ENCODE peak calls at places on chromosomes 6 and 20, in seven cellular contexts. C is GM23338, B is MM.1S, K is PC-3, N is neural progenitor cell, A is SK-N-SH, J is hepatocyte. V is an unnamed sample.
A peak's percentile ranks its signal among the peaks of the same experiment; 100 is the strongest.

GRCh38 chr6:149012040-149012545 is 265.3 kb downstream of the UST start:
- DNase-seq in K (peak; percentile 98), C (no peak), N (no peak), J (peak; percentile 82), A (no peak), B (no peak), V (no peak)

GRCh38 chr20:6473197-6473596 is 294.3 kb upstream of the BMP2 start:
- DNase-seq in J (no peak), B (no peak), A (no peak), C (no peak), K (peak; percentile 90), N (no peak), V (no peak)

GRCh38 chr6:84428300-84428907 is 201.0 kb upstream of the CEP162 start:
- DNase-seq in N (peak; percentile 70), K (peak; percentile 71), A (peak; percentile 39), B (peak; percentile 56), J (peak; percentile 76), C (peak; percentile 78), V (peak; percentile 21)

GRCh38 chr6:90584636-90585255 is 2.1 kb downstream of the MAP3K7 start:
- DNase-seq in N (no peak), K (no peak), J (no peak), A (no peak), C (no peak), B (no peak), V (peak; percentile 18)

GRCh38 chr6:158559338-158559894 is 475 bp upstream of the TMEM181 start:
- DNase-seq in N (no peak), A (no peak), K (no peak), B (no peak), C (no peak), J (no peak), V (no peak)

GRCh38 chr6:166236586-166236985 is 68.9 kb upstream of the TBXT start:
- DNase-seq in C (no peak), K (no peak), A (no peak), N (no peak), J (no peak), B (no peak), V (no peak)

GRCh38 chr6:127963495-127963894 is 62.6 kb upstream of the THEMIS start:
- DNase-seq in C (no peak), J (no peak), K (no peak), N (no peak), B (no peak), A (no peak), V (no peak)

GRCh38 chr6:31042801-31043200 is 32.5 kb downstream of the MUC22 start:
- DNase-seq in J (peak; percentile 59), K (peak; percentile 80), C (peak; percentile 88), A (peak; percentile 29), B (peak; percentile 28), N (peak; percentile 71), V (no peak)

GRCh38 chr6:84912472-84913143 is 148.2 kb upstream of the TBX18 start:
- DNase-seq in K (no peak), A (no peak), N (no peak), J (no peak), C (no peak), B (no peak), V (no peak)

GRCh38 chr20:46348231-46348803 is 40.0 kb upstream of the CDH22 start:
- DNase-seq in C (peak; percentile 79), K (no peak), N (peak; percentile 81), B (no peak), A (no peak), J (peak; percentile 63), V (no peak)

DNA sequence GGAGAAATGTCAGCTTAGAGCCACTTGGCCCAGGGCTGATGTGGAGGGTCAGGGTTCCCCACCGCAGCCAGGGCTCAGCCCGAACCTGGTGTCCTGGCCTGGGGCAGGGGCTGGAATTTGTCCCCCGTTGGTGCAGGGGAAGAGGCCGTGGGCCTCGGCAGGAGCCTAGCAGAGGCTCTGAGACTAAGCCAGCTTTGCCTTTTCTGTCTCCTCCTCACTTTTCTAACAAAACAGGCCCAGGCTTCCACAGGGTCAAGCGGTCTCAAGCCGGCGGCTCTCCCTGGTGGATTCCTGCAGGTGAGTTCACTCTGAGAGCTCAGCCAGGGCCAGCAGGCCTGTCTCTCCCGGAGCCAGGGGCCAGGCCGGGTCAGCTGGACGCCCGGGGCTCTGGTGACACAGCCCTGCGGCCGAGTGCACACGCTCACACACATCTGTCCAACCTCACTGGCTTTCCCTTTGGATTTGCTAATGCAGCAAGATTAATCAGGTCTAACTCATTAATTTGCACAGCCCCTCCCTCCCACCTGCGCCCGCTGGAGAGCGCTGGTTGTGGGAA is 2.9 kb upstream of the CHRNA4 start:
- DNase-seq in J (no peak), B (no peak), N (peak; percentile 48), K (no peak), C (no peak), A (no peak), V (no peak)
- H2AFZ ChIP-seq in J (no peak overlapping the region), B (no peak overlapping the region), N (no peak overlapping the region), K (no peak overlapping the region), C (no peak overlapping the region), A (no peak overlapping the region), V (no peak overlapping the region)

GRCh38 chr6:33967966-33968724 is 164.3 kb upstream of the MLN start:
- DNase-seq in A (peak; percentile 64), K (peak; percentile 37), J (no peak), C (peak; percentile 82), B (no peak), N (peak; percentile 67), V (no peak)
- TF ChIP-seq CTCF in A (peak; percentile 27), K (peak; percentile 64), J (peak; percentile 47), C (peak; percentile 90), B (peak; percentile 1), N (peak; percentile 72), V (peak; percentile 59)

GRCh38 chr6:96213768-96214167 is 198.0 kb downstream of the FUT9 start:
- DNase-seq in A (no peak), K (peak; percentile 41), J (no peak), C (no peak), N (no peak), B (no peak), V (no peak)

GRCh38 chr6:96212076-96212475 is 196.3 kb downstream of the FUT9 start:
- DNase-seq in C (no peak), J (no peak), N (no peak), A (no peak), B (no peak), K (no peak), V (no peak)

DNA sequence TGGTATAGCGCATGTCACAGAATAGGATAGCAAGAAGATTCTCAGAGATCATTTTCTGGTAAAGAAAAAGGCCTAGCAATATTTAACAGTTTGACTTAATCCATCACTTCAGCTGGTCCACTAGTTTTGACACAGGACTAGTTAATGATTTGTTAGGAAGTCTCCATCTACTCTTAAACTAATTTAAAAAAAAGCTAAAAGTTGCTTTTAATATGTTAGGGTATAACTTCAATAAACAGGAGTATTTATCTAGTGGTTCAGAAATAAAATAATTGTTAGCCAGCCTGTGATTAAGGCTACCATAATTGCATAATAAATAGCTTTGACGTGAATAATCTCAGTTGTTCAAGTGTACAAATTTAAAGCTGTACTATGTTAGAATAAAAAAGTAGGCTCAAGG is 195.6 kb downstream of the FUT9 start:
- DNase-seq in J (no peak), N (no peak), B (no peak), C (no peak), K (no peak), A (no peak), V (no peak)
- TF ChIP-seq EZH2phosphoT487 in J (no peak), N (no peak), B (no peak), C (no peak), K (no peak), A (no peak), V (no peak)

GRCh38 chr20:63795178-63795830 is 35.8 kb downstream of the ZBTB46 start:
- DNase-seq in J (no peak), B (peak; percentile 71), C (no peak), A (no peak), N (no peak), K (no peak), V (peak; percentile 44)
- H2AFZ ChIP-seq in J (no peak overlapping the region), B (no peak overlapping the region), C (no peak overlapping the region), A (no peak overlapping the region), N (no peak overlapping the region), K (no peak overlapping the region), V (no peak overlapping the region)

GRCh38 chr6:689223-689622 is 3.7 kb downstream of the EXOC2 start:
- DNase-seq in B (no peak), K (no peak), C (no peak), A (no peak), J (no peak), N (no peak), V (no peak)

GRCh38 chr6:693737-694038 is 749 bp upstream of the EXOC2 start:
- DNase-seq in J (no peak), B (no peak), K (no peak), C (no peak), N (no peak), A (no peak), V (no peak)

GRCh38 chr6:692356-692851 is 535 bp downstream of the EXOC2 start:
- DNase-seq in K (peak; percentile 73), A (peak; percentile 72), C (peak; percentile 76), B (peak; percentile 88), J (peak; percentile 81), N (peak; percentile 76), V (peak; percentile 76)

GRCh38 chr6:692858-693736 is at the start of gene EXOC2:
- DNase-seq in C (peak; percentile 93), A (peak; percentile 94), B (peak; percentile 87), K (peak; percentile 87), J (peak; percentile 94), N (peak; percentile 96), V (peak; percentile 91)
- TF ChIP-seq CTCF in C (no peak), A (peak; percentile 17), B (no peak), K (no peak), J (no peak), N (no peak), V (peak; percentile 55)

GRCh38 chr20:63162206-63162770 is 53.6 kb downstream of the YTHDF1 start:
- DNase-seq in C (no peak), K (no peak), A (no peak), B (no peak), N (no peak), J (no peak), V (no peak)

GRCh38 chr20:63164681-63165537 is 51.0 kb downstream of the YTHDF1 start:
- DNase-seq in B (no peak), J (no peak), A (no peak), C (no peak), K (no peak), N (no peak), V (no peak)

GRCh38 chr20:63163596-63164560 is 52.1 kb downstream of the YTHDF1 start:
- DNase-seq in A (no peak), J (no peak), C (no peak), K (no peak), B (no peak), N (peak; percentile 74), V (no peak)

GRCh38 chr20:63161176-63161651 is 54.7 kb downstream of the YTHDF1 start:
- DNase-seq in B (no peak), C (no peak), K (no peak), N (no peak), A (no peak), J (no peak), V (no peak)

DNA sequence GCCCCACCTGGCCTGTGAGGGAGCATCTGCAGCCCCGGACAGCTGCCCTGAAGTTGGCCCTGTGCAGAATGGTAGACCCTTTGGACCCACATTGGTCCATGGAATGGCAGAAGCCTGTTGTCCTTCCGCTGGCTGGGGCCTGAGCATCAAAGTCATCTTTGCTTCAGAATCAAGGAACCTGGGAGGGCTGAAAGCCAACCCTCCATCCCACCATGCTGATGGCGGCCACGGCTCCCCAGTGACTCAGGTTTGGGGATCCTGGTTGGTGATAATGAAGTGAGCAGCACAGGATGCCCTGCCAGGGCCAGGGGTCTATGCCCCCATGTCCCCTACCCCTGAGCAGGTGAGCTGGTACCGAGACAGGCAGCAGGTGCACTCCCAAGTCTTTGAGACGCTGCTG is 52.8 kb downstream of the YTHDF1 start:
- DNase-seq in N (no peak), B (no peak), K (no peak), J (no peak), C (no peak), A (no peak), V (no peak)
- TF ChIP-seq EZH2phosphoT487 in N (no peak), B (no peak), K (no peak), J (no peak), C (no peak), A (no peak), V (no peak)

GRCh38 chr6:16712250-16712930 is 48.9 kb downstream of the ATXN1 start:
- DNase-seq in K (no peak), J (no peak), N (no peak), A (no peak), C (no peak), B (no peak), V (no peak)
- H2AFZ ChIP-seq in K (no peak overlapping the region), J (no peak overlapping the region), N (no peak overlapping the region), A (peak overlapping the region; percentile 8), C (no peak overlapping the region), B (no peak overlapping the region), V (no peak overlapping the region)

V was measured in OCI-LY7.